ENCODE peak calls at places on chromosomes 4 and X, in nine cellular contexts. One of them, this sample, is unnamed.

GRCh38 chr4:6332042-6332668 is 62.5 kb downstream of the WFS1 start:
- DNase-seq in sciatic nerve: no peak
- DNase-seq in SW 1271: peak; percentile 16
- DNase-seq in NCI-H1105: no peak
- DNase-seq in NAMALWA: peak; percentile 39
- DNase-seq in stimulated activated CD4-positive, alpha-beta T cell treated with anti-CD3 and anti-CD28 coated beads, Interleukin-12 subunit alpha, Interleukin-12 subunit beta, amount 100 ng/mL, for 48 hours: no peak
- DNase-seq in activated T-helper 1 cell treated with anti-CD3 and anti-CD28 coated beads, Interleukin-12 subunit alpha, Interleukin-12 subunit beta, Interleukin-2, Interleukin-4 antibody, amounts not matched to agents 30 ng/mL and 10 ng/mL and 1 ng/mL, durations not matched to agents 14 hours and 24 hours and 36 hours: no peak
- DNase-seq in body of pancreas: no peak
- DNase-seq in A172: peak; percentile 47
- DNase-seq in this sample: no peak

GRCh38 chr4:36053931-36054330 is 190.4 kb downstream of the ARAP2 start:
- DNase-seq in sciatic nerve: no peak
- DNase-seq in SW 1271: no peak
- DNase-seq in NCI-H1105: no peak
- DNase-seq in NAMALWA: no peak
- DNase-seq in stimulated activated CD4-positive, alpha-beta T cell treated with anti-CD3 and anti-CD28 coated beads, Interleukin-12 subunit alpha, Interleukin-12 subunit beta, amount 100 ng/mL, for 48 hours: no peak
- DNase-seq in activated T-helper 1 cell treated with anti-CD3 and anti-CD28 coated beads, Interleukin-12 subunit alpha, Interleukin-12 subunit beta, Interleukin-2, Interleukin-4 antibody, amounts not matched to agents 30 ng/mL and 10 ng/mL and 1 ng/mL, durations not matched to agents 14 hours and 24 hours and 36 hours: no peak
- DNase-seq in body of pancreas: no peak
- DNase-seq in A172: peak; percentile 46
- DNase-seq in this sample: no peak

GRCh38 chrX:154855256-154855655 is 20.8 kb upstream of the SMIM9 start:
- DNase-seq in sciatic nerve: no peak
- DNase-seq in SW 1271: no peak
- DNase-seq in NCI-H1105: no peak
- DNase-seq in NAMALWA: no peak
- DNase-seq in stimulated activated CD4-positive, alpha-beta T cell treated with anti-CD3 and anti-CD28 coated beads, Interleukin-12 subunit alpha, Interleukin-12 subunit beta, amount 100 ng/mL, for 48 hours: no peak
- DNase-seq in activated T-helper 1 cell treated with anti-CD3 and anti-CD28 coated beads, Interleukin-12 subunit alpha, Interleukin-12 subunit beta, Interleukin-2, Interleukin-4 antibody, amounts not matched to agents 30 ng/mL and 10 ng/mL and 1 ng/mL, durations not matched to agents 14 hours and 24 hours and 36 hours: no peak
- DNase-seq in body of pancreas: no peak
- DNase-seq in A172: no peak
- DNase-seq in this sample: no peak

GRCh38 chr4:30839583-30840520 is 119.7 kb downstream of the PCDH7 start:
- DNase-seq in sciatic nerve: no peak
- DNase-seq in SW 1271: no peak
- DNase-seq in NCI-H1105: no peak
- DNase-seq in NAMALWA: no peak
- DNase-seq in stimulated activated CD4-positive, alpha-beta T cell treated with anti-CD3 and anti-CD28 coated beads, Interleukin-12 subunit alpha, Interleukin-12 subunit beta, amount 100 ng/mL, for 48 hours: no peak
- DNase-seq in activated T-helper 1 cell treated with anti-CD3 and anti-CD28 coated beads, Interleukin-12 subunit alpha, Interleukin-12 subunit beta, Interleukin-2, Interleukin-4 antibody, amounts not matched to agents 30 ng/mL and 10 ng/mL and 1 ng/mL, durations not matched to agents 14 hours and 24 hours and 36 hours: no peak
- DNase-seq in body of pancreas: no peak
- DNase-seq in A172: peak; percentile 83
- DNase-seq in this sample: no peak

GRCh38 chr4:125313497-125313896 is 1.3 kb upstream of the FAT4 start:
- DNase-seq in sciatic nerve: no peak
- DNase-seq in SW 1271: peak; percentile 72
- DNase-seq in NCI-H1105: peak; percentile 37
- DNase-seq in NAMALWA: peak; percentile 80
- DNase-seq in stimulated activated CD4-positive, alpha-beta T cell treated with anti-CD3 and anti-CD28 coated beads, Interleukin-12 subunit alpha, Interleukin-12 subunit beta, amount 100 ng/mL, for 48 hours: no peak
- DNase-seq in activated T-helper 1 cell treated with anti-CD3 and anti-CD28 coated beads, Interleukin-12 subunit alpha, Interleukin-12 subunit beta, Interleukin-2, Interleukin-4 antibody, amounts not matched to agents 30 ng/mL and 10 ng/mL and 1 ng/mL, durations not matched to agents 14 hours and 24 hours and 36 hours: no peak
- DNase-seq in body of pancreas: peak; percentile 66
- DNase-seq in A172: peak; percentile 72
- DNase-seq in this sample: peak; percentile 42

GRCh38 chr4:3532714-3533336 is 603 bp upstream of the LRPAP1 start:
- DNase-seq in sciatic nerve: no peak
- DNase-seq in SW 1271: no peak
- DNase-seq in NCI-H1105: no peak
- DNase-seq in NAMALWA: no peak
- DNase-seq in stimulated activated CD4-positive, alpha-beta T cell treated with anti-CD3 and anti-CD28 coated beads, Interleukin-12 subunit alpha, Interleukin-12 subunit beta, amount 100 ng/mL, for 48 hours: no peak
- DNase-seq in activated T-helper 1 cell treated with anti-CD3 and anti-CD28 coated beads, Interleukin-12 subunit alpha, Interleukin-12 subunit beta, Interleukin-2, Interleukin-4 antibody, amounts not matched to agents 30 ng/mL and 10 ng/mL and 1 ng/mL, durations not matched to agents 14 hours and 24 hours and 36 hours: no peak
- DNase-seq in body of pancreas: no peak
- DNase-seq in A172: no peak
- DNase-seq in this sample: no peak

GRCh38 chrX:39874202-39874816 is 223.4 kb downstream of the BCOR start:
- DNase-seq in sciatic nerve: no peak
- DNase-seq in SW 1271: no peak
- DNase-seq in NCI-H1105: no peak
- DNase-seq in NAMALWA: no peak
- DNase-seq in stimulated activated CD4-positive, alpha-beta T cell treated with anti-CD3 and anti-CD28 coated beads, Interleukin-12 subunit alpha, Interleukin-12 subunit beta, amount 100 ng/mL, for 48 hours: peak; percentile 62
- DNase-seq in activated T-helper 1 cell treated with anti-CD3 and anti-CD28 coated beads, Interleukin-12 subunit alpha, Interleukin-12 subunit beta, Interleukin-2, Interleukin-4 antibody, amounts not matched to agents 30 ng/mL and 10 ng/mL and 1 ng/mL, durations not matched to agents 14 hours and 24 hours and 36 hours: peak; percentile 68
- DNase-seq in body of pancreas: no peak
- DNase-seq in A172: no peak
- DNase-seq in this sample: no peak

GRCh38 chr4:24330198-24330972 is 254.0 kb downstream of the DHX15 start:
- DNase-seq in sciatic nerve: no peak
- DNase-seq in SW 1271: no peak
- DNase-seq in NCI-H1105: no peak
- DNase-seq in NAMALWA: no peak
- DNase-seq in stimulated activated CD4-positive, alpha-beta T cell treated with anti-CD3 and anti-CD28 coated beads, Interleukin-12 subunit alpha, Interleukin-12 subunit beta, amount 100 ng/mL, for 48 hours: no peak
- DNase-seq in activated T-helper 1 cell treated with anti-CD3 and anti-CD28 coated beads, Interleukin-12 subunit alpha, Interleukin-12 subunit beta, Interleukin-2, Interleukin-4 antibody, amounts not matched to agents 30 ng/mL and 10 ng/mL and 1 ng/mL, durations not matched to agents 14 hours and 24 hours and 36 hours: no peak
- DNase-seq in body of pancreas: no peak
- DNase-seq in A172: peak; percentile 72
- DNase-seq in this sample: no peak

GRCh38 chrX:115339441-115340025 is 50.0 kb downstream of the LUZP4 start:
- DNase-seq in sciatic nerve: no peak
- DNase-seq in SW 1271: no peak
- DNase-seq in NCI-H1105: no peak
- DNase-seq in NAMALWA: no peak
- DNase-seq in stimulated activated CD4-positive, alpha-beta T cell treated with anti-CD3 and anti-CD28 coated beads, Interleukin-12 subunit alpha, Interleukin-12 subunit beta, amount 100 ng/mL, for 48 hours: no peak
- DNase-seq in activated T-helper 1 cell treated with anti-CD3 and anti-CD28 coated beads, Interleukin-12 subunit alpha, Interleukin-12 subunit beta, Interleukin-2, Interleukin-4 antibody, amounts not matched to agents 30 ng/mL and 10 ng/mL and 1 ng/mL, durations not matched to agents 14 hours and 24 hours and 36 hours: no peak
- DNase-seq in body of pancreas: no peak
- DNase-seq in A172: no peak
- DNase-seq in this sample: no peak

This sample was measured in HL-60.